ENCODE peak calls at places on chromosomes 2 and 18, in four cellular contexts. U is T follicular helper cell, K is fibroblast of lung, Q is amniotic stem cell. N is an unnamed sample.

GRCh38 chr2:109609352-109610024 is 4.3 kb downstream of the SEPTIN10 start:
- DNase-seq in U (no peak), K (no peak), Q (no peak), N (no peak)

GRCh38 chr18:2336993-2337392 is 234.3 kb downstream of the METTL4 start:
- DNase-seq in Q (no peak), U (no peak), K (no peak), N (no peak)

GRCh38 chr18:63832470-63832869 is 55.0 kb upstream of the SERPINB2 start:
- DNase-seq in U (no peak), K (no peak), Q (peak), N (no peak)

GRCh38 chr2:197248623-197249022 is 62.0 kb downstream of the ANKRD44 start:
- DNase-seq in K (no peak), Q (no peak), U (no peak), N (no peak)

GRCh38 chr2:211946960-211947359 is 591.6 kb downstream of the ERBB4 start:
- DNase-seq in K (no peak), Q (no peak), U (no peak), N (no peak)

GRCh38 chr2:191155608-191156071 is 4.8 kb upstream of the STAT4 start:
- DNase-seq in Q (no peak), K (peak), U (no peak), N (no peak)

GRCh38 chr2:120346667-120347358 is 877 bp downstream of the INHBB start:
- DNase-seq in Q (no peak), K (peak), U (no peak), N (no peak)

GRCh38 chr18:35106013-35106844 is 65.0 kb downstream of the MAPRE2 start:
- DNase-seq in K (no peak), Q (no peak), U (no peak), N (no peak)

GRCh38 chr2:48944961-48945360 is 189.4 kb upstream of the LHCGR start:
- DNase-seq in K (no peak), U (no peak), Q (no peak), N (no peak)

GRCh38 chr2:111162718-111163331 is 42.1 kb downstream of the BCL2L11 start:
- DNase-seq in Q (no peak), U (no peak), K (no peak), N (no peak)

GRCh38 chr2:212814941-212815340 is 276.3 kb upstream of the ERBB4 start:
- DNase-seq in Q (no peak), U (no peak), K (no peak), N (no peak)

GRCh38 chr2:15733867-15734765 is 142.4 kb downstream of the DDX1 start:
- DNase-seq in Q (no peak), U (no peak), K (peak), N (no peak)

GRCh38 chr2:1481406-1482252 is 68.4 kb downstream of the TPO start:
- DNase-seq in Q (no peak), U (no peak), K (no peak), N (no peak)

GRCh38 chr18:21391074-21391673 is 149.1 kb downstream of the GREB1L start:
- DNase-seq in Q (peak), U (no peak), K (peak), N (no peak)

GRCh38 chr2:118732432-118732831 is 115.0 kb downstream of the EN1 start:
- DNase-seq in Q (no peak), U (no peak), K (no peak), N (no peak)

GRCh38 chr18:13004316-13004879 is 13.2 kb downstream of the CEP192 start:
- DNase-seq in U (no peak), Q (no peak), K (no peak), N (no peak)

GRCh38 chr2:19361325-19361990 is 3.0 kb upstream of the OSR1 start:
- DNase-seq in Q (no peak), U (no peak), K (peak), N (peak)

GRCh38 chr18:34223164-34223892 is 1.4 kb downstream of the NOL4 start:
- DNase-seq in U (no peak), K (no peak), Q (no peak), N (no peak)

GRCh38 chr18:49648811-49649210 is 87.0 kb downstream of the LIPG start:
- DNase-seq in U (no peak), K (no peak), Q (no peak), N (no peak)

GRCh38 chr2:159902722-159903121 is 104.7 kb upstream of the CD302 start:
- DNase-seq in U (no peak), K (no peak), Q (no peak), N (no peak)

GRCh38 chr2:231519975-231520555 is 10.2 kb downstream of the NMUR1 start:
- DNase-seq in Q (no peak), K (no peak), U (no peak), N (no peak)

GRCh38 chr2:237471457-237472186 is 15.4 kb upstream of the MLPH start:
- DNase-seq in U (no peak), Q (no peak), K (peak), N (no peak)

GRCh38 chr2:149629003-149629402 is 41.4 kb upstream of the MMADHC start:
- DNase-seq in K (peak), U (no peak), Q (no peak), N (no peak)

GRCh38 chr2:152925540-152926448 is 207.4 kb downstream of the ARL6IP6 start:
- DNase-seq in U (no peak), K (peak), Q (no peak), N (no peak)

GRCh38 chr2:239400000-239400831 is 604 bp downstream of the HDAC4 start:
- DNase-seq in U (no peak), K (peak), Q (no peak), N (no peak)

GRCh38 chr2:180571559-180571958 is 408.8 kb upstream of the UBE2E3 start:
- DNase-seq in U (no peak), K (peak), Q (peak), N (no peak)

GRCh38 chr18:62339106-62339988 is 14.2 kb downstream of the TNFRSF11A start:
- DNase-seq in K (peak), U (no peak), Q (no peak), N (no peak)

GRCh38 chr2:241461693-241462677 is 46.4 kb downstream of the STK25 start:
- DNase-seq in Q (no peak), K (no peak), U (no peak), N (no peak)

GRCh38 chr2:178700922-178701342 is 106.3 kb downstream of the TTN start:
- DNase-seq in K (peak), Q (no peak), U (no peak), N (no peak)

GRCh38 chr18:44945847-44946490 is 265.3 kb downstream of the SETBP1 start:
- DNase-seq in Q (no peak), U (no peak), K (no peak), N (no peak)

GRCh38 chr18:5619381-5619780 is 75.6 kb upstream of the EPB41L3 start:
- DNase-seq in K (no peak), U (no peak), Q (no peak), N (no peak)

N was measured in memory B cell.